ENCODE peak calls at places on chromosomes 5 and 9, in four cellular contexts. U is psoas muscle, Q is NCI-H1105 treated with DMSO at 0.1 percent for 48 hours, M is dorsolateral prefrontal cortex. K is an unnamed sample.

GRCh38 chr9:3058409-3058808 is 214.5 kb upstream of the PUM3 start:
- DNase-seq in U (no peak), Q (no peak), M (no peak), K (no peak)

GRCh38 chr5:178644826-178645545 is 18.1 kb upstream of the CLK4 start:
- DNase-seq in U (no peak), Q (no peak), M (peak; percentile 14), K (peak; percentile 72)

GRCh38 chr5:146243217-146243616 is 39.8 kb downstream of the RBM27 start:
- DNase-seq in U (no peak), Q (no peak), M (no peak), K (no peak)

GRCh38 chr5:149940077-149940574 is 4.5 kb downstream of the PDE6A start:
- DNase-seq in U (no peak), Q (no peak), M (no peak), K (no peak)

GRCh38 chr9:123741214-123741613 is 188.7 kb downstream of the DENND1A start:
- DNase-seq in U (no peak), Q (no peak), M (no peak), K (no peak)

GRCh38 chr9:116837038-116837998 is 150.2 kb downstream of the TRIM32 start:
- DNase-seq in U (no peak), Q (no peak), M (no peak), K (no peak)

GRCh38 chr5:151338734-151339133 is 8.6 kb downstream of the SLC36A2 start:
- DNase-seq in U (no peak), Q (no peak), M (no peak), K (no peak)

GRCh38 chr5:1204693-1205242 is 3.4 kb downstream of the SLC6A19 start:
- DNase-seq in U (no peak), Q (no peak), M (no peak), K (no peak)

GRCh38 chr9:91682806-91683205 is 259.2 kb upstream of the NFIL3 start:
- DNase-seq in U (no peak), Q (no peak), M (no peak), K (no peak)

GRCh38 chr9:121662359-121662758 is 10.9 kb downstream of the DAB2IP start:
- DNase-seq in U (no peak), Q (no peak), M (no peak), K (no peak)

GRCh38 chr5:113514263-113514590 is 733 bp downstream of the YTHDC2 start:
- DNase-seq in U (no peak), Q (no peak), M (no peak), K (no peak)

GRCh38 chr5:40043916-40044315 is 619.1 kb upstream of the DAB2 start:
- DNase-seq in U (no peak), Q (no peak), M (no peak), K (no peak)

GRCh38 chr9:28014212-28014611 is 440.9 kb upstream of the C9orf72 start:
- DNase-seq in U (no peak), Q (peak; percentile 99), M (no peak), K (no peak)

GRCh38 chr9:113798062-113799030 is 77.8 kb upstream of the ZNF618 start:
- DNase-seq in U (no peak), Q (no peak), M (no peak), K (no peak)

GRCh38 chr9:93319301-93319991 is 132.0 kb upstream of the FAM120A start:
- DNase-seq in U (no peak), Q (no peak), M (no peak), K (no peak)

GRCh38 chr5:62779010-62779422 is 200.4 kb downstream of the LRRC70 start:
- DNase-seq in U (no peak), Q (peak; percentile 67), M (no peak), K (no peak)

GRCh38 chr9:108569624-108570023 is 286.2 kb downstream of the ACTL7B start:
- DNase-seq in U (no peak), Q (no peak), M (no peak), K (no peak)

GRCh38 chr5:78768781-78769380 is 120.3 kb upstream of the LHFPL2 start:
- DNase-seq in U (no peak), Q (no peak), M (no peak), K (no peak)

GRCh38 chr5:23466401-23466886 is 41.0 kb upstream of the PRDM9 start:
- DNase-seq in U (no peak), Q (peak; percentile 5), M (no peak), K (no peak)